ENCODE peak calls at places on chromosomes 12 and 14, in six cellular contexts. A is right lobe of liver, O is pancreas, U is brain microvascular endothelial cell, F is IMR-90, L is hepatocyte. P is an unnamed sample. For H3K36me3, the result is how much of the 10 kb centered on the place peaks cover.

GRCh38 chr14:55306938-55307589 is 35.8 kb downstream of the FBXO34 start:
- DNase-seq in U (no peak), L (no peak), F (no peak), A (no peak), O (no peak), P (no peak)

GRCh38 chr14:47442206-47442605 is 233.2 kb downstream of the MDGA2 start:
- DNase-seq in U (peak), A (peak), L (peak), F (no peak), O (no peak), P (no peak)

GRCh38 chr14:50955373-50956043 is 11.2 kb upstream of the PYGL start:
- DNase-seq in L (peak), A (peak), F (peak), U (peak), O (no peak), P (no peak)

GRCh38 chr12:60072911-60073310 is 477.1 kb downstream of the SLC16A7 start:
- DNase-seq in U (no peak), A (no peak), F (peak), O (no peak), L (no peak), P (no peak)

GRCh38 chr14:77059276-77059934 is 30.9 kb upstream of the IRF2BPL start:
- DNase-seq in O (no peak), F (peak), L (peak), U (peak), A (no peak), P (peak)

GRCh38 chr12:54352891-54353874 is 11.1 kb downstream of the GPR84 start:
- DNase-seq in F (peak), L (peak), A (peak), O (peak), U (no peak), P (no peak)

GRCh38 chr12:107398101-107398500 is 287.5 kb upstream of the PWP1 start:
- DNase-seq in A (no peak), F (no peak), O (no peak), L (no peak), U (no peak), P (no peak)

GRCh38 chr12:117312770-117313169 is 48.7 kb downstream of the NOS1 start:
- DNase-seq in U (no peak), O (no peak), F (no peak), L (no peak), A (no peak), P (no peak)

GRCh38 chr12:50690923-50691322 is 73.0 kb upstream of the ATF1 start:
- DNase-seq in O (peak), A (no peak), L (no peak), F (no peak), U (no peak), P (no peak)

GRCh38 chr12:49295087-49296001 is at the start of gene PRPH:
- DNase-seq in A (no peak), L (no peak), U (no peak), O (peak), F (no peak), P (no peak)

GRCh38 chr14:22448035-22448904 is 140.8 kb downstream of the DAD1 start:
- DNase-seq in A (no peak), F (no peak), O (no peak), L (no peak), U (no peak), P (no peak)
- H3K4me3 ChIP-seq in A (no peak), F (no peak), O (no peak), L (no peak), U (no peak), P (no peak)

GRCh38 chr12:111453071-111453989 is 47.6 kb downstream of the SH2B3 start:
- DNase-seq in F (no peak), L (no peak), A (peak), O (no peak), U (no peak), P (no peak)
- H3K36me3 ChIP-seq in F (half or more), L (under half), A (half or more), O (under half), U (half or more), P (half or more)

GRCh38 chr12:55845785-55846496 is 3.2 kb upstream of the MMP19 start:
- DNase-seq in F (no peak), A (no peak), O (no peak), L (no peak), U (no peak), P (no peak)

GRCh38 chr12:55847033-55847432 is 4.3 kb upstream of the MMP19 start:
- DNase-seq in F (peak), O (no peak), U (peak), L (no peak), A (no peak), P (no peak)

GRCh38 chr12:55849616-55850015 is 6.9 kb upstream of the MMP19 start:
- DNase-seq in O (no peak), U (no peak), A (no peak), F (no peak), L (no peak), P (no peak)

GRCh38 chr12:55845349-55845748 is 2.6 kb upstream of the MMP19 start:
- DNase-seq in L (no peak), U (no peak), F (no peak), A (no peak), O (no peak), P (no peak)

GRCh38 chr12:55847603-55848329 is 5.0 kb upstream of the MMP19 start:
- DNase-seq in A (peak), F (peak), L (peak), O (peak), U (peak), P (no peak)
- H3K4me3 ChIP-seq in A (no peak), F (no peak), L (no peak), O (no peak), U (peak), P (no peak)

DNA sequence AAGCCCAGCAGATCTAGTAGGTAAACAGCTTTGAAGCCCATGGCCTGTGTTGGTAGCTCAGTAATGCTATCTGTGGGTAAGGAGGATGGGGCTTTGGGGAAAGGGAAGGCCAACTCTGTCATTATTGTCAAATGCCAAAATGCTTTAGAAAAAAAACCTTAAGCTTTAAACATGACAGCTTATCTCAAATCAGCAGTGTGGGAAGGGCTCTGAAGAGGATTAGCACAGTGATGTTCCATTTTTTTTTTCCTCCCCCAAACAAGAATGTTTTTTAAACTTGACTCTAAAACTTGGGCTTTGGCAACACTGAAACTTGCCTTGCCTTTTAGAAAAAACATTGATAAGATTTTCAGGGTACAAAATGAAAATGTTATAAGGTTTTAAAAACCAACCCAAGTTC is 11.7 kb downstream of the DAAM1 start:
- DNase-seq in O (no peak), A (no peak), U (no peak), F (no peak), L (no peak), P (no peak)
- H3K36me3 ChIP-seq in O (under half), A (under half), U (under half), F (under half), L (under half), P (under half)

DNA sequence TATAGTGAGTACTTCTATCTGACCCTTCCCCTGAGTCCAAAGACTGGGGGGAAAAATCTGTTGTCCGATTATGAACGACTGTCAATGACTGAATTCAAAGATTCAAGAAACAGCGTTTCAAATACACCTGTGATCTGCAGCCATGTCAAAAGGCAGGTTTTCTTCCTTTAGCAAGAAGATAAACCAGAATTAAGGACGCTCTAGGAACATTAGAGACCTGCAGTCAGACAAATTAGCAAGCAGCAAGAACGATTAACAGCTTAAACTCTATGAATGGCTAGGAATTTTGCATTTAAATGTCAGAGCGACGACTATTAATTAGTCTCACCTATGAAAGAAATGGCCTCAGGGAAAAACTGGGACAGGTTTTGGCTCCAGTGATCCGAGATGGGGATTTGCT is 2.0 kb downstream of the DUSP6 start:
- DNase-seq in F (no peak), A (no peak), U (no peak), L (no peak), O (no peak), P (no peak)
- H3K4me3 ChIP-seq in F (peak), A (peak), U (peak), L (peak), O (peak), P (peak)

GRCh38 chr14:24151404-24152080 is 4.2 kb downstream of the RNF31 start:
- DNase-seq in U (no peak), O (no peak), L (no peak), F (no peak), A (no peak), P (no peak)
- H3K36me3 ChIP-seq in U (half or more), O (under half), L (under half), F (half or more), A (half or more), P (half or more)

GRCh38 chr14:34554540-34555250 is 15.2 kb upstream of the EAPP start:
- DNase-seq in L (no peak), A (no peak), F (peak), O (no peak), U (no peak), P (no peak)
- H3K4me3 ChIP-seq in L (no peak), A (no peak), F (no peak), O (no peak), U (no peak), P (no peak)

GRCh38 chr12:15893260-15893659 is 11.1 kb downstream of the STRAP start:
- DNase-seq in L (no peak), F (no peak), A (no peak), U (no peak), O (no peak), P (no peak)
- H3K36me3 ChIP-seq in L (under half), F (under half), A (under half), U (under half), O (under half), P (under half)

DNA sequence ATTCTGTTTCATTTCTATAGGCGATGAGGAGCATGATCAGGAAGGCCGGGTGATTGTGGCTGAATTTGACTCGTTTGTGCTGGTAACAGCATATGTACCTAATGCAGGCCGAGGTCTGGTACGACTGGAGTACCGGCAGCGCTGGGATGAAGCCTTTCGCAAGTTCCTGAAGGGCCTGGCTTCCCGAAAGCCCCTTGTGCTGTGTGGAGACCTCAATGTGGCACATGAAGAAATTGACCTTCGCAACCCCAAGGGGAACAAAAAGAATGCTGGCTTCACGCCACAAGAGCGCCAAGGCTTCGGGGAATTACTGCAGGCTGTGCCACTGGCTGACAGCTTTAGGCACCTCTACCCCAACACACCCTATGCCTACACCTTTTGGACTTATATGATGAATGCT is 1.9 kb downstream of the APEX1 start:
- DNase-seq in O (no peak), U (no peak), A (no peak), F (no peak), L (no peak), P (no peak)
- H3K4me3 ChIP-seq in O (no peak), U (no peak), A (no peak), F (no peak), L (no peak), P (no peak)

P was measured in CD4-positive, alpha-beta memory T cell.